ENCODE peak calls at places on chromosomes 4 and X, in five cellular contexts. S, O, Y, B and A are unnamed samples.

GRCh38 chr4:157221426-157221894 is 932 bp downstream of the GRIA2 start:
- DNase-seq in S (no peak), O (no peak), Y (no peak), B (no peak), A (no peak)

GRCh38 chr4:70703695-70704332 is 15.5 kb downstream of the UTP3 start:
- DNase-seq in S (peak), O (no peak), Y (no peak), B (peak), A (no peak)

GRCh38 chrX:87578978-87579377 is 61.4 kb downstream of the KLHL4 start:
- DNase-seq in S (no peak), O (no peak), Y (no peak), B (no peak), A (no peak)

GRCh38 chr4:3284734-3285557 is 7.9 kb upstream of the RGS12 start:
- DNase-seq in S (no peak), O (no peak), Y (peak), B (no peak), A (no peak)

GRCh38 chr4:83917572-83917971 is 381.7 kb downstream of the GPAT3 start:
- DNase-seq in S (peak), O (no peak), Y (no peak), B (no peak), A (peak)

GRCh38 chr4:140736669-140737343 is 19.4 kb downstream of the TBC1D9 start:
- DNase-seq in S (no peak), O (no peak), Y (no peak), B (peak), A (no peak)

GRCh38 chr4:149045731-149046130 is 603.5 kb upstream of the NR3C2 start:
- DNase-seq in S (no peak), O (no peak), Y (no peak), B (no peak), A (no peak)

GRCh38 chr4:47413515-47413914 is 50.0 kb downstream of the COMMD8 start:
- DNase-seq in S (peak), O (no peak), Y (no peak), B (no peak), A (no peak)

GRCh38 chr4:52100062-52100461 is 49.0 kb downstream of the SPATA18 start:
- DNase-seq in S (no peak), O (no peak), Y (no peak), B (no peak), A (no peak)

GRCh38 chr4:8019396-8020365 is 80.0 kb upstream of the AFAP1 start:
- DNase-seq in S (no peak), O (peak), Y (peak), B (peak), A (no peak)

GRCh38 chrX:49262603-49263002 is 1.9 kb downstream of the FOXP3 start:
- DNase-seq in S (no peak), O (no peak), Y (no peak), B (no peak), A (no peak)

GRCh38 chr4:122152699-122153328 is 683 bp downstream of the BLTP1 start:
- DNase-seq in S (peak), O (peak), Y (peak), B (peak), A (no peak)

GRCh38 chrX:103254171-103254824 is 657 bp downstream of the TCEAL8 start:
- DNase-seq in S (peak), O (no peak), Y (peak), B (peak), A (no peak)

GRCh38 chrX:153401133-153401764 is at the start of gene PNMA6E:
- DNase-seq in S (no peak), O (no peak), Y (no peak), B (no peak), A (no peak)

GRCh38 chrX:7444967-7445366 is 297.0 kb upstream of the PUDP start:
- DNase-seq in S (no peak), O (no peak), Y (no peak), B (no peak), A (no peak)

GRCh38 chr4:69032847-69033638 is 63.2 kb upstream of the UGT2B7 start:
- DNase-seq in S (no peak), O (no peak), Y (peak), B (no peak), A (no peak)

GRCh38 chr4:80540349-80540748 is 204.8 kb downstream of the CFAP299 start:
- DNase-seq in S (peak), O (no peak), Y (no peak), B (no peak), A (no peak)

GRCh38 chr4:91837608-91838029 is 466.1 kb upstream of the GRID2 start:
- DNase-seq in S (no peak), O (no peak), Y (no peak), B (no peak), A (no peak)

GRCh38 chr4:56181140-56181950 is 205.9 kb downstream of the AASDH start:
- DNase-seq in S (no peak), O (no peak), Y (no peak), B (peak), A (peak)

GRCh38 chr4:128322986-128323385 is 35.4 kb upstream of the PGRMC2 start:
- DNase-seq in S (no peak), O (no peak), Y (no peak), B (no peak), A (no peak)

GRCh38 chrX:71256051-71256450 is 2.1 kb upstream of the ZMYM3 start:
- DNase-seq in S (no peak), O (no peak), Y (no peak), B (no peak), A (no peak)
- H3K27ac ChIP-seq in S (peak), O (no peak), Y (no peak), B (no peak), A (no peak)

GRCh38 chr4:25376754-25377571 is at the start of gene ANAPC4:
- DNase-seq in S (peak), O (peak), Y (peak), B (peak), A (peak)
- TF ChIP-seq CTCF in S (no peak), O (peak), Y (no peak), B (no peak), A (no peak)

GRCh38 chr4:174672276-174672675 is 150.0 kb upstream of the HPGD start:
- DNase-seq in S (no peak), O (no peak), Y (no peak), B (no peak), A (no peak)
- H3K27ac ChIP-seq in S (no peak), O (no peak), Y (no peak), B (no peak), A (no peak)

GRCh38 chrX:115021121-115021520 is 3.7 kb upstream of the IL13RA2 start:
- DNase-seq in S (no peak), O (no peak), Y (no peak), B (no peak), A (no peak)

GRCh38 chrX:115013705-115014104 is 3.7 kb downstream of the IL13RA2 start:
- DNase-seq in S (no peak), O (no peak), Y (no peak), B (no peak), A (no peak)

GRCh38 chrX:115017455-115017854 is at the start of gene IL13RA2:
- DNase-seq in S (no peak), O (no peak), Y (no peak), B (no peak), A (no peak)

GRCh38 chrX:115018944-115019343 is 1.5 kb upstream of the IL13RA2 start:
- DNase-seq in S (no peak), O (no peak), Y (no peak), B (no peak), A (no peak)

DNA sequence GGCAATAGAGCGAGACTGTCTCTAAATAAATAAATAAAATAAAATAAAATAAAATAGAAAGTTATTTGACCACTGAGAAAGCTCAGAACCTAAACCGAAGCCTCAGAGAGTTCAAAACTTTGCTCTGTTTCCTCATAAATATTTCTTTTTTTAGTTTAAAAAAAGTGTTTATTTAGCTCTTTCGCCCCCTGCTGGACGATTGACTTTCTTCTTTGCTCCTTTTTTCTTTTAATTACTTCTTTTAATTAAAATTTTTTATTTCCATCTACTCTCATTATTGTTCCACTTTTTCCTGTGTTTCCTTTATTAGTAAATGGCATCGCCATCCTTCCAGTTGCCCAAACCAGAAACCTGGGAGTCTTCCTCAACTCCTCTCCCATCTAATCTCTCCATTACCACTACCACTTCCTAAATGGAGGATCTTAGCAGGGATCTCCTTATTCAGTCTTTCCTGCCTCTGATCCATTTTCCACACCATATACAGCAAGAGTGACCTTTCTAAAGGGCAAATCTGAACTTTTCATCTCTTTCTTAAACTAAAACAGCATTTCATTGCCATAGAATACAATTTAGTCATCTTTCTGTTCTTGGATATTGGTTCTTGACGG is 728 bp upstream of the IL13RA2 start:
- DNase-seq in S (no peak), O (no peak), Y (no peak), B (no peak), A (no peak)
- TF ChIP-seq CTCF in S (peak), O (peak), Y (peak), B (peak), A (no peak)

GRCh38 chr4:76212301-76212700 is 1.3 kb downstream of the SCARB2 start:
- DNase-seq in S (no peak), O (no peak), Y (no peak), B (no peak), A (no peak)
- H3K27ac ChIP-seq in S (no peak), O (peak), Y (peak), B (no peak), A (no peak)

GRCh38 chrX:2488621-2489285 is 12.0 kb downstream of the DHRSX start:
- DNase-seq in S (no peak), O (no peak), Y (no peak), B (no peak), A (no peak)
- TF ChIP-seq CTCF in S (no peak), O (no peak), Y (no peak), B (no peak), A (no peak)